ENCODE peak calls at places on chromosomes 7 and 10, in seven cellular contexts. M, Z, W, D, V, T and K are unnamed samples.

GRCh38 chr7:159056722-159057121 is 87.9 kb downstream of the VIPR2 start:
- DNase-seq in M (no peak), Z (no peak), W (no peak), D (peak; percentile 46), V (no peak), T (no peak), K (no peak)

GRCh38 chr7:23759556-23760391 is 49.8 kb downstream of the STK31 start:
- DNase-seq in M (no peak), Z (no peak), W (peak; percentile 3), D (no peak), V (no peak), T (peak; percentile 51), K (peak; percentile 29)

GRCh38 chr7:119197872-119198527 is 973.5 kb downstream of the ANKRD7 start:
- DNase-seq in M (no peak), Z (no peak), W (peak; percentile 31), D (no peak), V (no peak), T (peak; percentile 68), K (no peak)

GRCh38 chr10:123250640-123251039 is 96.4 kb downstream of the BUB3 start:
- DNase-seq in M (no peak), Z (no peak), W (no peak), D (no peak), V (no peak), T (no peak), K (no peak)

GRCh38 chr7:45580053-45580872 is 6.1 kb downstream of the ADCY1 start:
- DNase-seq in M (no peak), Z (no peak), W (no peak), D (peak; percentile 54), V (peak; percentile 70), T (no peak), K (no peak)

GRCh38 chr10:3477683-3478082 is 305.1 kb upstream of the PITRM1 start:
- DNase-seq in M (no peak), Z (no peak), W (peak; percentile 90), D (no peak), V (no peak), T (no peak), K (no peak)

GRCh38 chr10:118181021-118181420 is 134.3 kb upstream of the RAB11FIP2 start:
- DNase-seq in M (no peak), Z (no peak), W (no peak), D (no peak), V (no peak), T (no peak), K (no peak)

GRCh38 chr7:38478404-38478803 is 152.8 kb downstream of the AMPH start:
- DNase-seq in M (no peak), Z (no peak), W (peak; percentile 1), D (no peak), V (no peak), T (no peak), K (no peak)

GRCh38 chr7:91557789-91558396 is 293.7 kb downstream of the FZD1 start:
- DNase-seq in M (no peak), Z (no peak), W (peak; percentile 39), D (no peak), V (no peak), T (no peak), K (no peak)

GRCh38 chr10:20110435-20111119 is 294.3 kb downstream of the PLXDC2 start:
- DNase-seq in M (no peak), Z (no peak), W (no peak), D (no peak), V (no peak), T (no peak), K (no peak)

GRCh38 chr7:116953727-116954442 is 584 bp downstream of the ST7 start:
- DNase-seq in M (peak; percentile 72), Z (no peak), W (peak; percentile 88), D (peak; percentile 80), V (peak; percentile 90), T (peak; percentile 76), K (peak; percentile 61)

GRCh38 chr7:116438274-116438673 is 61.3 kb upstream of the CAV2 start:
- DNase-seq in M (no peak), Z (no peak), W (peak; percentile 18), D (no peak), V (no peak), T (peak; percentile 34), K (no peak)

GRCh38 chr7:28608766-28609165 is 196.4 kb downstream of the CREB5 start:
- DNase-seq in M (no peak), Z (no peak), W (peak; percentile 45), D (no peak), V (no peak), T (no peak), K (no peak)

GRCh38 chr10:96387601-96388000 is 28.8 kb upstream of the OPALIN start:
- DNase-seq in M (no peak), Z (no peak), W (no peak), D (no peak), V (no peak), T (no peak), K (no peak)

GRCh38 chr7:145643981-145644380 is 472.6 kb upstream of the CNTNAP2 start:
- DNase-seq in M (no peak), Z (no peak), W (no peak), D (no peak), V (no peak), T (no peak), K (no peak)

GRCh38 chr7:76273503-76273902 is 29.0 kb upstream of the HSPB1 start:
- DNase-seq in M (no peak), Z (no peak), W (no peak), D (no peak), V (no peak), T (no peak), K (no peak)

GRCh38 chr10:119735451-119735850 is 9.6 kb downstream of the INPP5F start:
- DNase-seq in M (no peak), Z (no peak), W (no peak), D (no peak), V (no peak), T (no peak), K (no peak)

GRCh38 chr7:144391823-144392255 is 11.7 kb downstream of the NOBOX start:
- DNase-seq in M (no peak), Z (no peak), W (peak; percentile 39), D (peak; percentile 34), V (no peak), T (no peak), K (no peak)

GRCh38 chr7:37363536-37364172 is 85.0 kb downstream of the ELMO1 start:
- DNase-seq in M (no peak), Z (no peak), W (no peak), D (no peak), V (no peak), T (no peak), K (no peak)

GRCh38 chr7:57245206-57245605 is 113.0 kb upstream of the ZNF479 start:
- DNase-seq in M (no peak), Z (no peak), W (no peak), D (peak; percentile 53), V (peak; percentile 50), T (no peak), K (no peak)

GRCh38 chr7:82699773-82700186 is 256.2 kb upstream of the CACNA2D1 start:
- DNase-seq in M (no peak), Z (no peak), W (peak; percentile 54), D (no peak), V (no peak), T (no peak), K (no peak)

GRCh38 chr7:148717266-148717793 is 18.6 kb downstream of the CUL1 start:
- DNase-seq in M (no peak), Z (no peak), W (no peak), D (no peak), V (no peak), T (no peak), K (no peak)

GRCh38 chr7:155776606-155777005 is 35.7 kb downstream of the SHH start:
- DNase-seq in M (no peak), Z (no peak), W (no peak), D (peak; percentile 50), V (no peak), T (no peak), K (no peak)

GRCh38 chr7:8258166-8258565 is 3.8 kb downstream of the ICA1 start:
- DNase-seq in M (no peak), Z (no peak), W (no peak), D (no peak), V (no peak), T (no peak), K (no peak)

GRCh38 chr7:117021366-117021765 is 68.1 kb downstream of the ST7 start:
- DNase-seq in M (no peak), Z (no peak), W (no peak), D (no peak), V (no peak), T (no peak), K (no peak)

GRCh38 chr7:22729180-22729579 is 2.2 kb downstream of the IL6 start:
- DNase-seq in M (no peak), Z (no peak), W (peak; percentile 18), D (no peak), V (no peak), T (no peak), K (no peak)

GRCh38 chr10:13882112-13882711 is 295.4 kb downstream of the PRPF18 start:
- DNase-seq in M (no peak), Z (no peak), W (peak; percentile 98), D (peak; percentile 69), V (no peak), T (no peak), K (peak; percentile 42)

GRCh38 chr10:86889997-86890396 is 67.4 kb downstream of the MMRN2 start:
- DNase-seq in M (no peak), Z (no peak), W (no peak), D (no peak), V (no peak), T (no peak), K (no peak)

GRCh38 chr10:86888585-86889381 is 68.6 kb downstream of the MMRN2 start:
- DNase-seq in M (no peak), Z (no peak), W (peak; percentile 71), D (no peak), V (no peak), T (no peak), K (no peak)
- H3K27ac ChIP-seq in M (no peak overlapping the region), Z (peak overlapping the region; percentile 23), W (no peak overlapping the region), D (peak overlapping the region; percentile 62), V (no peak overlapping the region), T (no peak overlapping the region), K (no peak overlapping the region)

DNA sequence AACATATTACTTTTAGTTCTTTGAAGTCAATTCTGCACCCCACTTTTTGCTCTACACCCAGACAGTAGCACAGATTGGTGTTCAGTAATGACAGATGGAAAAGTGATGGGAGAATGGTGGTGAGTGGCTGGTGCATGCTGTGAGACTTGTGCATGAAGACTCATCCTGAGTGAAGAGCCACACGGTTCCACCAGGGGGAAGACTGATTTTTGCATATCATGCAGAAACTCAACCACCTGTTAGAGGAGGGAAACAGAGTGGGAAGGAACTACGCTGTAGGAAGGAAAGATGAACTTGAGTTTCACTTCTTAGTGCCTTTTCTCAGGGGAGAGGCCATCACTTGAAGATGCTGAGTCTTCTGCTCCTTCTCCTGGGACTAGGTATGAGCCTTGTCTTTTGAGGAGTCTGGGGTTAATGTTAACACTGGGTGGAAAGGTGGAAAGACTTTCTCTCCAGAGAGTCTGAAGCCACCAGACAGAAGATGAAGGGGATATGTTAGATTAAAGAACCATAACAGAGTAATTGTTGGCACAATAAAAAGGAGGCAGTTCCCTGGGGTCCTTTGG is 9.3 kb upstream of the PRSS1 start:
- DNase-seq in M (no peak), Z (no peak), W (no peak), D (no peak), V (no peak), T (peak; percentile 50), K (no peak)
- TF ChIP-seq CTCF in M (no peak), Z (no peak), W (no peak), D (no peak), V (peak; percentile 31), T (peak; percentile 17), K (no peak)

GRCh38 chr10:79243211-79244067 is 103.8 kb upstream of the PPIF start:
- DNase-seq in M (peak; percentile 60), Z (no peak), W (no peak), D (peak; percentile 87), V (peak; percentile 93), T (no peak), K (no peak)
- TF ChIP-seq POLR2A in M (no peak), Z (peak; percentile 63), W (no peak), D (peak; percentile 17), V (no peak), T (no peak), K (no peak)

GRCh38 chr7:102934267-102934666 is 21.5 kb downstream of the LRRC17 start:
- DNase-seq in M (no peak), Z (no peak), W (no peak), D (no peak), V (no peak), T (no peak), K (no peak)
- H3K27ac ChIP-seq in M (peak overlapping the region; percentile 19), Z (peak overlapping the region; percentile 45), W (peak overlapping the region; percentile 53), D (peak overlapping the region; percentile 58), V (no peak overlapping the region), T (no peak overlapping the region), K (no peak overlapping the region)